ENCODE peak calls at places on chromosomes 12 and 14, in seven cellular contexts. X is K562, Q is sigmoid colon, O is uterus, W is cardiac muscle cell, T is HL-60, H is fibroblast of lung. I is an unnamed sample.

GRCh38 chr12:3332190-3332589 is 158.8 kb upstream of the PRMT8 start:
- DNase-seq in X (no peak), Q (no peak), O (no peak), W (peak), T (no peak), H (peak), I (no peak)

GRCh38 chr12:67989184-67989965 is at the start of gene IFNG-AS1:
- DNase-seq in X (no peak), Q (no peak), O (no peak), W (no peak), T (no peak), H (no peak), I (no peak)

GRCh38 chr12:115964626-115965025 is 312.9 kb downstream of the MED13L start:
- DNase-seq in X (no peak), Q (no peak), O (no peak), W (no peak), T (no peak), H (no peak), I (no peak)

GRCh38 chr14:71776463-71777359 is 155.5 kb upstream of the RGS6 start:
- DNase-seq in X (no peak), Q (no peak), O (no peak), W (no peak), T (no peak), H (peak), I (no peak)

GRCh38 chr12:31557707-31558106 is 33.2 kb downstream of the DENND5B start:
- DNase-seq in X (no peak), Q (no peak), O (no peak), W (no peak), T (no peak), H (no peak), I (no peak)

GRCh38 chr14:94354638-94355185 is 31.6 kb upstream of the SERPINA6 start:
- DNase-seq in X (no peak), Q (no peak), O (no peak), W (no peak), T (no peak), H (no peak), I (no peak)

GRCh38 chr12:62434504-62435336 is 31.9 kb upstream of the MON2 start:
- DNase-seq in X (no peak), Q (no peak), O (no peak), W (no peak), T (peak), H (no peak), I (no peak)

GRCh38 chr12:2856901-2857495 is at the start of gene TEX52:
- DNase-seq in X (no peak), Q (no peak), O (no peak), W (no peak), T (no peak), H (no peak), I (no peak)

GRCh38 chr12:79668113-79668512 is 22.7 kb downstream of the PAWR start:
- DNase-seq in X (no peak), Q (no peak), O (no peak), W (no peak), T (no peak), H (no peak), I (no peak)

GRCh38 chr12:130075497-130076076 is 86.7 kb upstream of the FZD10 start:
- DNase-seq in X (no peak), Q (no peak), O (no peak), W (no peak), T (no peak), H (no peak), I (no peak)

GRCh38 chr12:12945591-12945990 is 6.4 kb downstream of the GPRC5D start:
- DNase-seq in X (no peak), Q (no peak), O (no peak), W (no peak), T (no peak), H (no peak), I (no peak)

GRCh38 chr14:56580317-56580711 is 716 bp downstream of the TMEM260 start:
- DNase-seq in X (no peak), Q (no peak), O (no peak), W (no peak), T (no peak), H (no peak), I (no peak)

GRCh38 chr14:56300495-56300894 is 182.3 kb downstream of the PELI2 start:
- DNase-seq in X (no peak), Q (no peak), O (no peak), W (no peak), T (no peak), H (peak), I (no peak)

GRCh38 chr12:95198914-95199313 is 18.4 kb downstream of the FGD6 start:
- DNase-seq in X (no peak), Q (no peak), O (no peak), W (no peak), T (no peak), H (no peak), I (no peak)

GRCh38 chr12:28316067-28316466 is 125.8 kb downstream of the CCDC91 start:
- DNase-seq in X (no peak), Q (no peak), O (no peak), W (no peak), T (no peak), H (no peak), I (no peak)

GRCh38 chr14:44898547-44898946 is 63.2 kb downstream of the KLHL28 start:
- DNase-seq in X (no peak), Q (no peak), O (no peak), W (no peak), T (no peak), H (peak), I (no peak)

GRCh38 chr14:92528486-92529100 is 15.0 kb downstream of the RIN3 start:
- DNase-seq in X (no peak), Q (peak), O (no peak), W (no peak), T (no peak), H (no peak), I (no peak)

GRCh38 chr14:28765907-28766504 is 581 bp upstream of the FOXG1 start:
- DNase-seq in X (peak), Q (no peak), O (no peak), W (peak), T (no peak), H (peak), I (no peak)

GRCh38 chr12:13547283-13547682 is 350.8 kb downstream of the EMP1 start:
- DNase-seq in X (no peak), Q (no peak), O (no peak), W (no peak), T (no peak), H (no peak), I (no peak)

GRCh38 chr14:46820291-46820690 is 168.7 kb upstream of the RPL10L start:
- DNase-seq in X (no peak), Q (peak), O (no peak), W (no peak), T (no peak), H (no peak), I (no peak)

GRCh38 chr12:18849080-18849479 is 111.2 kb downstream of the CAPZA3 start:
- DNase-seq in X (no peak), Q (no peak), O (no peak), W (no peak), T (no peak), H (peak), I (no peak)

GRCh38 chr14:93173943-93174395 is 10.7 kb downstream of the MOAP1 start:
- DNase-seq in X (peak), Q (no peak), O (no peak), W (no peak), T (no peak), H (peak), I (no peak)

GRCh38 chr14:96568646-96569045 is 66.5 kb downstream of the PAPOLA start:
- DNase-seq in X (no peak), Q (no peak), O (no peak), W (no peak), T (no peak), H (peak), I (no peak)

GRCh38 chr14:71754422-71755095 is 177.7 kb upstream of the RGS6 start:
- DNase-seq in X (no peak), Q (no peak), O (no peak), W (no peak), T (no peak), H (no peak), I (no peak)

GRCh38 chr14:56659964-56660551 is 80.5 kb downstream of the TMEM260 start:
- DNase-seq in X (peak), Q (no peak), O (no peak), W (peak), T (peak), H (peak), I (no peak)

GRCh38 chr14:52738409-52738808 is 8.4 kb downstream of the STYX start:
- DNase-seq in X (peak), Q (no peak), O (no peak), W (no peak), T (no peak), H (no peak), I (no peak)

GRCh38 chr12:57237653-57237951 is 8.1 kb downstream of the SHMT2 start:
- DNase-seq in X (no peak), Q (no peak), O (no peak), W (no peak), T (no peak), H (no peak), I (no peak)

GRCh38 chr14:22915886-22916521 is 2.9 kb downstream of the RBM23 start:
- DNase-seq in X (no peak), Q (no peak), O (no peak), W (no peak), T (peak), H (no peak), I (no peak)

GRCh38 chr12:111148005-111148404 is 220.9 kb downstream of the PHETA1 start:
- DNase-seq in X (no peak), Q (no peak), O (no peak), W (no peak), T (no peak), H (no peak), I (no peak)

GRCh38 chr12:29756741-29757390 is 26.9 kb downstream of the TMTC1 start:
- DNase-seq in X (no peak), Q (no peak), O (no peak), W (no peak), T (no peak), H (no peak), I (no peak)

GRCh38 chr14:51369814-51370213 is 129.8 kb downstream of the TMX1 start:
- DNase-seq in X (peak), Q (no peak), O (no peak), W (no peak), T (peak), H (no peak), I (no peak)

GRCh38 chr12:4293942-4294505 is 20.5 kb downstream of the CCND2 start:
- DNase-seq in X (no peak), Q (no peak), O (no peak), W (no peak), T (no peak), H (no peak), I (no peak)

GRCh38 chr14:81464253-81465001 is 64.3 kb upstream of the STON2 start:
- DNase-seq in X (peak), Q (no peak), O (no peak), W (peak), T (peak), H (peak), I (no peak)

GRCh38 chr14:64671591-64671990 is 32.6 kb upstream of the PLEKHG3 start:
- DNase-seq in X (peak), Q (no peak), O (no peak), W (peak), T (peak), H (peak), I (no peak)

GRCh38 chr12:93090768-93091172 is 161.7 kb upstream of the EEA1 start:
- DNase-seq in X (no peak), Q (no peak), O (no peak), W (no peak), T (no peak), H (peak), I (no peak)

GRCh38 chr14:83940253-83940652 is 1589.7 kb upstream of the FLRT2 start:
- DNase-seq in X (no peak), Q (no peak), O (no peak), W (peak), T (no peak), H (no peak), I (no peak)

GRCh38 chr14:95493976-95494375 is 22.5 kb downstream of the SYNE3 start:
- DNase-seq in X (no peak), Q (no peak), O (no peak), W (no peak), T (no peak), H (no peak), I (no peak)

DNA sequence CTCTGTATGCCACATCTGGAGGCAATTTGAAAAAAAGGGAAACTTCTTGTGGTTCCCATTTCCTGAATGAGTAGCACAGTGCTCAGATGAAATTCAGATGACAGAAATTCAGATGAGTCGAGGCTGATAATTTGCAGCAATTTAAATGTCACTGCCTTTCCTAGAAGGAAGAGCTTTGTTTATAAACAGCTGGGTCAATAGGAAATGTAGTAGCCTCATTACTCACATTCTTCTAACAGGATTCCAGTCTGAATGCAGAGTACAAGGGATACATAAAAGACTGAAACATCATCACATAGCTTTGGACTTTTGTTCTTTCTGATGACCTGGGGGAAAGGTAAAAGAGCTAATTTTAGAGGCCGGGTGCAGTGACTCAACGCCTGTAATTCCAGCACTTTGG is 11.3 kb upstream of the DACT1 start:
- DNase-seq in X (no peak), Q (no peak), O (no peak), W (no peak), T (no peak), H (peak), I (no peak)
- H3K27ac ChIP-seq in X (no peak), Q (no peak), O (no peak), W (no peak), T (no peak), H (no peak), I (no peak)

GRCh38 chr14:59254146-59254910 is 65.9 kb downstream of the DAAM1 start:
- DNase-seq in X (no peak), Q (peak), O (peak), W (no peak), T (no peak), H (peak), I (no peak)
- H3K4me3 ChIP-seq in X (no peak), Q (no peak), O (no peak), W (no peak), T (no peak), H (no peak), I (peak)

GRCh38 chr12:752673-753400 is 458 bp downstream of the WNK1 start:
- DNase-seq in X (peak), Q (no peak), O (no peak), W (peak), T (peak), H (peak), I (peak)

GRCh38 chr12:751192-751827 is 1.1 kb upstream of the WNK1 start:
- DNase-seq in X (peak), Q (peak), O (peak), W (peak), T (peak), H (peak), I (peak)

GRCh38 chr12:749871-750270 is 2.5 kb upstream of the WNK1 start:
- DNase-seq in X (no peak), Q (no peak), O (no peak), W (no peak), T (no peak), H (no peak), I (no peak)

GRCh38 chr12:751828-752672 is at the start of gene WNK1:
- DNase-seq in X (peak), Q (peak), O (peak), W (peak), T (peak), H (peak), I (peak)

GRCh38 chr12:750356-751191 is 1.8 kb upstream of the WNK1 start:
- DNase-seq in X (no peak), Q (no peak), O (no peak), W (no peak), T (no peak), H (no peak), I (no peak)
- H3K27ac ChIP-seq in X (peak), Q (peak), O (peak), W (peak), T (peak), H (peak), I (peak)

GRCh38 chr12:47801170-47801903 is 18.4 kb downstream of the HDAC7 start:
- DNase-seq in X (no peak), Q (no peak), O (no peak), W (no peak), T (peak), H (no peak), I (no peak)
- H3K4me3 ChIP-seq in X (no peak), Q (no peak), O (no peak), W (no peak), T (no peak), H (no peak), I (peak)

DNA sequence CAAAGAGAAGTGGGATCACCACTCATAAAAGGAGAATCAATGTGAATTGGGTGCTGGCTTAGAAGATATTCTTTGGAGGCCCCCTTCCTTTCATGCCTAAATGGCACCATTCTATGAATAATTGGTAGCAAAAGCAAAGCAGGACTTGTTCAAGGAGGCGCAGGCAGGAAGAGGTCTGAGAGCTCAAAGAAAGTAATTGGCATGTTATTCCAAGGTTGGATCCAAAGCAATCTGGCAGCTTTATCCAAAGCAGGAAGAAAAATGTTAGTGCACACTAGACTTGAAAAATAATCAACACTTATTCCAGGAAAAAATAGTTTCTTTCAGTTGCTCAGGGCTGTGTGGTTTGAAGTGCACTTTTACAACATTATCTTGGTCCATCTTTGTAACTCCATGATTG is 326.4 kb downstream of the NUAK1 start:
- DNase-seq in X (no peak), Q (no peak), O (no peak), W (no peak), T (no peak), H (peak), I (no peak)
- H3K27ac ChIP-seq in X (no peak), Q (no peak), O (no peak), W (no peak), T (no peak), H (no peak), I (no peak)

GRCh38 chr12:76441016-76441415 is 92.8 kb upstream of the BBS10 start:
- DNase-seq in X (no peak), Q (no peak), O (no peak), W (no peak), T (no peak), H (no peak), I (no peak)
- H3K4me3 ChIP-seq in X (no peak), Q (no peak), O (no peak), W (no peak), T (no peak), H (no peak), I (no peak)

GRCh38 chr14:32816588-32816987 is 122.1 kb upstream of the NPAS3 start:
- DNase-seq in X (no peak), Q (no peak), O (no peak), W (no peak), T (no peak), H (no peak), I (no peak)

GRCh38 chr14:32813401-32813800 is 125.3 kb upstream of the NPAS3 start:
- DNase-seq in X (no peak), Q (no peak), O (no peak), W (no peak), T (no peak), H (peak), I (no peak)

GRCh38 chr14:32818576-32818975 is 120.1 kb upstream of the NPAS3 start:
- DNase-seq in X (no peak), Q (no peak), O (no peak), W (no peak), T (no peak), H (no peak), I (no peak)

GRCh38 chr14:32820182-32820581 is 118.5 kb upstream of the NPAS3 start:
- DNase-seq in X (no peak), Q (no peak), O (no peak), W (no peak), T (no peak), H (no peak), I (no peak)

DNA sequence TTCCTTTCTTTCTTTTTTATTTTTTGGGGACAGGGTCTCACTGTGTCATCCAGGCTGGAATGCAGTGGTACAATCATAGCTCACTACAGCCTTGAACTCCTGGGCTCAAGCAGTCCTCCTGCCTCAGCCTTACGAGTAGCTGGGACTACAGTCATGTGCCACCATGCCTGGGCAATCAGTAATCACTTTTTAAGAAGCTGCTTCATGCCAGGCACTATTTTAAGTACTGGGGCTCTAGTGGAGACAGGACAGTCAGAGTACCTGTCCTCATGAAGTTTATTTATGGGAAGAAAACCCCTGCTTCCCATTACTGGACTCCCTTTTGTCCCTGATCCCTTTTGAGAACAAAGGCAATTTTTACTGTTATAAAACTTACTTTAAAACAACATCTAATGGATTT is 124.0 kb upstream of the NPAS3 start:
- DNase-seq in X (no peak), Q (no peak), O (no peak), W (no peak), T (no peak), H (no peak), I (no peak)
- H3K27ac ChIP-seq in X (no peak), Q (no peak), O (no peak), W (no peak), T (no peak), H (no peak), I (no peak)

GRCh38 chr12:33052141-33053051 is 155.8 kb upstream of the PKP2 start:
- DNase-seq in X (no peak), Q (no peak), O (no peak), W (no peak), T (no peak), H (no peak), I (no peak)
- H3K4me3 ChIP-seq in X (no peak), Q (no peak), O (no peak), W (no peak), T (no peak), H (no peak), I (no peak)